ENCODE peak calls at places on chromosome 6, in five cellular contexts. A, I, M, Y and Z are unnamed samples.

GRCh38 chr6:37632989-37633550 is 64.6 kb downstream of the MDGA1 start:
- DNase-seq in M (no peak), A (no peak), I (no peak), Y (no peak), Z (no peak)

GRCh38 chr6:31558631-31559500 is 11.5 kb downstream of the NFKBIL1 start:
- DNase-seq in Y (peak), M (no peak), I (no peak), A (peak), Z (peak)

GRCh38 chr6:33018904-33019303 is 9.5 kb upstream of the HLA-DOA start:
- DNase-seq in A (no peak), I (no peak), Y (no peak), M (peak), Z (peak)

GRCh38 chr6:98335594-98335993 is 498.8 kb upstream of the POU3F2 start:
- DNase-seq in M (no peak), A (no peak), I (no peak), Y (no peak), Z (no peak)

GRCh38 chr6:129210684-129211083 is 327.7 kb downstream of the LAMA2 start:
- DNase-seq in A (no peak), Y (no peak), M (no peak), I (no peak), Z (no peak)

GRCh38 chr6:32113386-32114352 is 4.5 kb upstream of the TNXB start:
- DNase-seq in I (no peak), A (no peak), M (peak), Y (no peak), Z (peak)

GRCh38 chr6:104639671-104640070 is 220.0 kb downstream of the HACE1 start:
- DNase-seq in A (no peak), M (no peak), Y (no peak), I (no peak), Z (no peak)

GRCh38 chr6:26017567-26017966 is 55.0 kb downstream of the TRIM38 start:
- DNase-seq in A (peak), I (no peak), M (peak), Y (peak), Z (peak)

GRCh38 chr6:157898640-157899039 is 75.6 kb downstream of the SNX9 start:
- DNase-seq in Y (no peak), A (no peak), M (no peak), I (no peak), Z (no peak)

GRCh38 chr6:139904572-139904971 is 530.1 kb upstream of the CITED2 start:
- DNase-seq in M (no peak), A (no peak), Y (no peak), I (no peak), Z (no peak)

GRCh38 chr6:10425973-10426780 is 11.3 kb upstream of the TFAP2A start:
- DNase-seq in M (no peak), A (no peak), I (no peak), Y (no peak), Z (no peak)

GRCh38 chr6:4103929-4104328 is 25.0 kb upstream of the FAM217A start:
- DNase-seq in Y (no peak), A (no peak), I (no peak), M (no peak), Z (no peak)

GRCh38 chr6:76250666-76251065 is 178.2 kb upstream of the IMPG1 start:
- DNase-seq in M (no peak), A (no peak), I (no peak), Y (no peak), Z (no peak)

GRCh38 chr6:37607949-37608348 is 89.7 kb downstream of the MDGA1 start:
- DNase-seq in A (no peak), Y (no peak), M (no peak), I (no peak), Z (no peak)

GRCh38 chr6:13666194-13667105 is 45.2 kb downstream of the RANBP9 start:
- DNase-seq in A (no peak), M (no peak), I (no peak), Y (no peak), Z (no peak)

GRCh38 chr6:161498359-161498758 is 224.5 kb upstream of the AGPAT4 start:
- DNase-seq in I (peak), A (no peak), Y (no peak), M (no peak), Z (peak)